ENCODE peak calls at places on chromosomes 12 and 14, in five cellular contexts. S, D, T, Z and Y are unnamed samples.
A peak's percentile ranks its signal among the peaks of the same experiment; 100 is the strongest.

GRCh38 chr14:54763761-54764160 is 138.9 kb downstream of the GCH1 start:
- DNase-seq in S (no peak), D (no peak), T (no peak), Z (no peak), Y (no peak)

GRCh38 chr12:18882690-18883089 is 144.8 kb downstream of the CAPZA3 start:
- DNase-seq in S (peak; percentile 21), D (no peak), T (no peak), Z (no peak), Y (no peak)

GRCh38 chr14:96135285-96135684 is 69.4 kb upstream of the BDKRB2 start:
- DNase-seq in S (no peak), D (peak; percentile 28), T (no peak), Z (no peak), Y (no peak)

GRCh38 chr12:100251917-100252316 is 15.0 kb downstream of the DEPDC4 start:
- DNase-seq in S (no peak), D (no peak), T (no peak), Z (no peak), Y (no peak)

GRCh38 chr12:124847113-124847512 is 16.6 kb downstream of the SCARB1 start:
- DNase-seq in S (no peak), D (no peak), T (peak; percentile 56), Z (no peak), Y (peak; percentile 58)

GRCh38 chr14:99910337-99911268 is 117.4 kb downstream of the EML1 start:
- DNase-seq in S (no peak), D (no peak), T (no peak), Z (no peak), Y (no peak)

GRCh38 chr14:49497725-49498348 is 88.3 kb downstream of the RPS29 start:
- DNase-seq in S (peak; percentile 14), D (peak; percentile 7), T (peak; percentile 52), Z (no peak), Y (no peak)

GRCh38 chr12:76242813-76243540 is 105.2 kb downstream of the BBS10 start:
- DNase-seq in S (no peak), D (no peak), T (no peak), Z (no peak), Y (no peak)

GRCh38 chr14:75697371-75697770 is 36.3 kb downstream of the TTLL5 start:
- DNase-seq in S (no peak), D (no peak), T (no peak), Z (no peak), Y (no peak)

GRCh38 chr14:59939828-59940227 is 19.9 kb downstream of the LRRC9 start:
- DNase-seq in S (no peak), D (no peak), T (no peak), Z (no peak), Y (no peak)

GRCh38 chr12:50401383-50402155 is 884 bp downstream of the LARP4 start:
- DNase-seq in S (no peak), D (peak; percentile 16), T (no peak), Z (no peak), Y (peak; percentile 52)

GRCh38 chr12:121582583-121583333 is 1.9 kb upstream of the KDM2B start:
- DNase-seq in S (no peak), D (no peak), T (no peak), Z (no peak), Y (no peak)

GRCh38 chr14:49966304-49966809 is 73.5 kb downstream of the ARF6 start:
- DNase-seq in S (no peak), D (no peak), T (no peak), Z (no peak), Y (no peak)

GRCh38 chr14:56460469-56460868 is 119.1 kb upstream of the TMEM260 start:
- DNase-seq in S (no peak), D (no peak), T (no peak), Z (no peak), Y (no peak)

GRCh38 chr12:75390899-75391538 is at the start of gene GLIPR1L2:
- DNase-seq in S (peak; percentile 97), D (peak; percentile 95), T (peak; percentile 87), Z (peak; percentile 96), Y (peak; percentile 97)

GRCh38 chr12:2284857-2285256 is 232.1 kb downstream of the CACNA1C start:
- DNase-seq in S (peak; percentile 77), D (peak; percentile 85), T (peak; percentile 86), Z (peak; percentile 71), Y (peak; percentile 82)

GRCh38 chr14:77278461-77279230 is 7.6 kb upstream of the NGB start:
- DNase-seq in S (no peak), D (no peak), T (no peak), Z (no peak), Y (no peak)

GRCh38 chr14:68491793-68492192 is 301.1 kb downstream of the ZFP36L1 start:
- DNase-seq in S (no peak), D (no peak), T (no peak), Z (no peak), Y (no peak)

GRCh38 chr12:47223848-47224213 is 144.1 kb upstream of the AMIGO2 start:
- DNase-seq in S (no peak), D (no peak), T (no peak), Z (peak; percentile 42), Y (peak; percentile 80)

GRCh38 chr12:123752046-123752445 is 10.1 kb upstream of the DNAH10 start:
- DNase-seq in S (no peak), D (no peak), T (no peak), Z (no peak), Y (no peak)

GRCh38 chr14:94129758-94130414 is 482 bp upstream of the IFI27L2 start:
- DNase-seq in S (no peak), D (peak; percentile 67), T (peak; percentile 59), Z (peak; percentile 51), Y (peak; percentile 84)

GRCh38 chr12:70243510-70244331 is 488 bp downstream of the CNOT2 start:
- DNase-seq in S (peak; percentile 76), D (peak; percentile 75), T (peak; percentile 93), Z (peak; percentile 17), Y (peak; percentile 74)

GRCh38 chr14:106694638-106695393 is 1168.4 kb downstream of the TMEM121 start:
- DNase-seq in S (peak; percentile 44), D (peak; percentile 8), T (peak; percentile 42), Z (no peak), Y (no peak)

GRCh38 chr14:23359722-23360447 is 5.1 kb downstream of the EFS start:
- DNase-seq in S (no peak), D (no peak), T (no peak), Z (no peak), Y (no peak)

GRCh38 chr12:92574046-92574783 is 128.6 kb upstream of the PLEKHG7 start:
- DNase-seq in S (peak; percentile 14), D (no peak), T (no peak), Z (no peak), Y (no peak)

GRCh38 chr12:45655186-45655585 is 74.3 kb upstream of the ARID2 start:
- DNase-seq in S (peak; percentile 18), D (no peak), T (peak; percentile 16), Z (no peak), Y (no peak)

GRCh38 chr14:105203057-105203494 is 22.0 kb upstream of the NUDT14 start:
- DNase-seq in S (peak; percentile 86), D (peak; percentile 72), T (peak; percentile 93), Z (peak; percentile 75), Y (peak; percentile 79)

GRCh38 chr14:97120204-97121120 is 323.3 kb downstream of the VRK1 start:
- DNase-seq in S (no peak), D (no peak), T (no peak), Z (no peak), Y (no peak)

GRCh38 chr12:131187602-131188001 is 233.9 kb downstream of the ADGRD1 start:
- DNase-seq in S (no peak), D (no peak), T (no peak), Z (no peak), Y (no peak)

DNA sequence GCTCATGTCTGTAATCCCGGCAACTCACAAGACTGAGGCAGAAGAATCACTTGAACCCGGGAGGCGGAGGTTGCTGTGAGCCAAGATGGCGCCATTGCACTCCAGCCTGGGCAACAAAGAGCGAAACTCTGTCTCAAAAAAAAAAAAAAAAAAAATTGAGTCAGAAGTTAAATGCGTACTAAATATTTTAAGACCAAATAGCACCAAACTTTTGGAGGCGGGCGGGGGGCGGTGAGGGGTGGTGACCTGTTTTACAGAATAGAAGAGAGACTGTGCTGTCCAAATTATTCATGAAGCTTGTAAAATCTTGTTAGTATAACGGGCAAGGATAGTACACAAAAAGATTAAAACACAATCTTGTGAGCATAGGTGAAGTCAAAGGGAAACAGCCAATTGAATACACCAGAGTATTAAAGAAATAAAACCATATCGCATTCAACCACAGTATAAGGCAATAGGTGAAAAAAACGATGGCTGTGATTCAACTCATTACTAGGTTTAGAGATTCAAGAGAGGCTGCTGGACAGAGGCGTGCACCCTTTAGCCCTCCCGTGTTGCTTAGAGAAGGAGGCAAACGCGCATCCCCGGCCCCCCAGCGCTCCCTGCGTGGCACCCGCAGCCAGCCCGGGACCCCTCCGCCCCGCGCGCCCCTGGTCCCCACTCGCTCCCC is 571 bp downstream of the ZNF891 start:
- DNase-seq in S (no peak), D (no peak), T (no peak), Z (no peak), Y (no peak)
- H3K9me3 ChIP-seq in S (peaks cover 6% of the 10 kb centered on the region), D (peaks cover 69% of the 10 kb centered on the region), T (peaks cover 29% of the 10 kb centered on the region), Z (no peaks in the 10 kb centered on the region), Y (peaks cover 9% of the 10 kb centered on the region)

DNA sequence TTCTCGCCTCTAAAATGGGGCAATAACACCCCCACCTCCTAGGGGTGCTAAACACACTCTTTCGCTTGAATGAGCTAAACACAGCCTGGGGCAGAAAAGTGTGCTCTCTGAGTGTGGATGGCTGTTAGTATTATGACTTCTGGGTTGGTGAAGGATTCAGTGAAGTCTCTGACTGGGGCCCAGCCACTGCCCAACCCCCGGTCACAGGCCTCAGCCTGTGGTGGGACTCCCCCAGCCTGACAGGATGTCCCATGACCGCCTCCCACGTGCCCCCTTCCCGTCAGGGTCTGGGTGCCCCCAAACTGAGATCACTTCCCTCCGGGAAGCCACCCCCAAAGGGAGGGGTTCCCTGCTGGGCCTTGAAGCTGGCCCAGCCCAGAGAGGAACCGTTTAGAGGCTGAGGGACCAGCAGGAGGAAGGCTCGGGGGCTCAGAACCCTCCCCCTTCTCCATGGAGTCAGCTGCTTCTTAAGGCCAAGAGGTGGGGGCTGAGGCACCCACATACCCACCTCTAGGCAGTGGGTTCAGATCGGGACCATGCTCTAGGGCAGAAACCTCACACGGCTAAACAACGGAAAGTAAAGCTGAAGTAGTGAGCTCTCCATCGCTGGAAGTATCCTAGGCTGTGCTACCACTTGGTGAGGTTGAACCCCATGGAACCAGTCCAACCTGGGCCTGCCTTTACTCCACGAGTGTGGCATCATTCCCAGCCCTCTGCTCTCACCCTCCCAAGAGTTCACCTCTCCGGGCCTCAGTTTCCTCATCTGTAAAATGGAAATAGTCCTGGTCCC is 13.8 kb downstream of the DTX1 start:
- DNase-seq in S (no peak), D (peak; percentile 70), T (no peak), Z (no peak), Y (no peak)
- H3K4me1 ChIP-seq in S (peaks cover 2% of the 10 kb centered on the region), D (peaks cover 18% of the 10 kb centered on the region), T (no peaks in the 10 kb centered on the region), Z (no peaks in the 10 kb centered on the region), Y (peaks cover 2% of the 10 kb centered on the region)

GRCh38 chr12:8636581-8636980 is 23.9 kb upstream of the AICDA start:
- DNase-seq in S (no peak), D (no peak), T (no peak), Z (no peak), Y (no peak)

GRCh38 chr12:8639936-8640335 is 22.7 kb downstream of the MFAP5 start:
- DNase-seq in S (no peak), D (no peak), T (no peak), Z (no peak), Y (no peak)

GRCh38 chr12:8637244-8637643 is 24.6 kb upstream of the AICDA start:
- DNase-seq in S (no peak), D (no peak), T (no peak), Z (no peak), Y (no peak)

GRCh38 chr12:8638951-8639350 is 23.7 kb downstream of the MFAP5 start:
- DNase-seq in S (no peak), D (no peak), T (no peak), Z (no peak), Y (no peak)

GRCh38 chr12:8637666-8638065 is 25.0 kb downstream of the MFAP5 start:
- DNase-seq in S (no peak), D (no peak), T (no peak), Z (no peak), Y (no peak)
- H3K9me3 ChIP-seq in S (no peaks in the 10 kb centered on the region), D (no peaks in the 10 kb centered on the region), T (no peaks in the 10 kb centered on the region), Z (no peaks in the 10 kb centered on the region), Y (no peaks in the 10 kb centered on the region)

GRCh38 chr12:103097496-103097895 is 140.0 kb downstream of the ASCL1 start:
- DNase-seq in S (peak; percentile 40), D (no peak), T (peak; percentile 27), Z (no peak), Y (no peak)
- H3K4me1 ChIP-seq in S (peaks cover 24% of the 10 kb centered on the region), D (no peaks in the 10 kb centered on the region), T (no peaks in the 10 kb centered on the region), Z (no peaks in the 10 kb centered on the region), Y (no peaks in the 10 kb centered on the region)